ENCODE peak calls at places on chromosomes 5 and 9, in seven cellular contexts. One of them, this sample, is unnamed.

GRCh38 chr9:86893811-86894490 is 53.4 kb downstream of the GAS1 start:
- DNase-seq in astrocyte of the spinal cord: no peak
- DNase-seq in psoas muscle: no peak
- DNase-seq in choroid plexus epithelial cell: no peak
- DNase-seq in fibroblast of mammary gland: no peak
- DNase-seq in fibroblast of lung: no peak
- DNase-seq in suprapubic skin: no peak
- DNase-seq in this sample: peak; percentile 73

GRCh38 chr5:149005077-149005892 is 57.6 kb downstream of the SH3TC2 start:
- DNase-seq in suprapubic skin: no peak
- DNase-seq in choroid plexus epithelial cell: peak; percentile 62
- DNase-seq in astrocyte of the spinal cord: no peak
- DNase-seq in psoas muscle: no peak
- DNase-seq in fibroblast of mammary gland: peak; percentile 83
- DNase-seq in fibroblast of lung: peak; percentile 52
- DNase-seq in this sample: peak; percentile 93

GRCh38 chr5:131436081-131436480 is 172.2 kb downstream of the CDC42SE2 start:
- DNase-seq in suprapubic skin: no peak
- DNase-seq in choroid plexus epithelial cell: no peak
- DNase-seq in fibroblast of lung: no peak
- DNase-seq in psoas muscle: no peak
- DNase-seq in fibroblast of mammary gland: no peak
- DNase-seq in astrocyte of the spinal cord: no peak
- DNase-seq in this sample: no peak

GRCh38 chr9:105497704-105498103 is 49.9 kb downstream of the FSD1L start:
- DNase-seq in fibroblast of lung: no peak
- DNase-seq in fibroblast of mammary gland: no peak
- DNase-seq in suprapubic skin: no peak
- DNase-seq in astrocyte of the spinal cord: no peak
- DNase-seq in choroid plexus epithelial cell: no peak
- DNase-seq in psoas muscle: no peak
- DNase-seq in this sample: no peak

GRCh38 chr5:152634596-152634995 is 229.5 kb upstream of the NMUR2 start:
- DNase-seq in suprapubic skin: no peak
- DNase-seq in fibroblast of mammary gland: no peak
- DNase-seq in fibroblast of lung: no peak
- DNase-seq in choroid plexus epithelial cell: no peak
- DNase-seq in psoas muscle: no peak
- DNase-seq in astrocyte of the spinal cord: no peak
- DNase-seq in this sample: no peak

GRCh38 chr9:136052991-136053756 is 41.9 kb downstream of the NACC2 start:
- DNase-seq in astrocyte of the spinal cord: peak; percentile 31
- DNase-seq in fibroblast of lung: no peak
- DNase-seq in choroid plexus epithelial cell: no peak
- DNase-seq in psoas muscle: no peak
- DNase-seq in fibroblast of mammary gland: no peak
- DNase-seq in suprapubic skin: no peak
- DNase-seq in this sample: no peak

GRCh38 chr9:83199240-83199639 is 136.3 kb upstream of the RASEF start:
- DNase-seq in astrocyte of the spinal cord: peak; percentile 60
- DNase-seq in fibroblast of lung: peak; percentile 19
- DNase-seq in suprapubic skin: no peak
- DNase-seq in choroid plexus epithelial cell: peak; percentile 84
- DNase-seq in psoas muscle: no peak
- DNase-seq in fibroblast of mammary gland: peak; percentile 40
- DNase-seq in this sample: peak; percentile 37

GRCh38 chr9:108151161-108151586 is 661.6 kb upstream of the KLF4 start:
- DNase-seq in suprapubic skin: no peak
- DNase-seq in fibroblast of mammary gland: peak; percentile 89
- DNase-seq in psoas muscle: no peak
- DNase-seq in choroid plexus epithelial cell: peak; percentile 69
- DNase-seq in astrocyte of the spinal cord: peak; percentile 33
- DNase-seq in fibroblast of lung: peak; percentile 49
- DNase-seq in this sample: peak; percentile 80

GRCh38 chr9:89360465-89360864 is 42.2 kb downstream of the SECISBP2 start:
- DNase-seq in astrocyte of the spinal cord: no peak
- DNase-seq in choroid plexus epithelial cell: no peak
- DNase-seq in psoas muscle: no peak
- DNase-seq in fibroblast of lung: no peak
- DNase-seq in suprapubic skin: peak; percentile 44
- DNase-seq in fibroblast of mammary gland: no peak
- DNase-seq in this sample: no peak

GRCh38 chr5:57338849-57339340 is 143.7 kb downstream of the ACTBL2 start:
- DNase-seq in fibroblast of mammary gland: no peak
- DNase-seq in choroid plexus epithelial cell: no peak
- DNase-seq in suprapubic skin: no peak
- DNase-seq in fibroblast of lung: no peak
- DNase-seq in astrocyte of the spinal cord: no peak
- DNase-seq in psoas muscle: no peak
- DNase-seq in this sample: no peak

GRCh38 chr5:9540791-9541190 is 5.1 kb downstream of the SEMA5A start:
- DNase-seq in astrocyte of the spinal cord: peak; percentile 69
- DNase-seq in suprapubic skin: no peak
- DNase-seq in psoas muscle: no peak
- DNase-seq in fibroblast of lung: no peak
- DNase-seq in choroid plexus epithelial cell: peak; percentile 80
- DNase-seq in fibroblast of mammary gland: no peak
- DNase-seq in this sample: peak; percentile 47

GRCh38 chr5:15254607-15255006 is 245.4 kb upstream of the FBXL7 start:
- DNase-seq in choroid plexus epithelial cell: peak; percentile 95
- DNase-seq in psoas muscle: no peak
- DNase-seq in fibroblast of mammary gland: peak; percentile 40
- DNase-seq in suprapubic skin: no peak
- DNase-seq in astrocyte of the spinal cord: no peak
- DNase-seq in fibroblast of lung: peak; percentile 55
- DNase-seq in this sample: peak; percentile 76

GRCh38 chr9:93893899-93894690 is 61.1 kb downstream of the BARX1 start:
- DNase-seq in choroid plexus epithelial cell: no peak
- DNase-seq in fibroblast of mammary gland: no peak
- DNase-seq in astrocyte of the spinal cord: no peak
- DNase-seq in fibroblast of lung: no peak
- DNase-seq in suprapubic skin: peak; percentile 64
- DNase-seq in psoas muscle: peak; percentile 2
- DNase-seq in this sample: no peak

GRCh38 chr9:22238809-22239684 is 207.6 kb upstream of the DMRTA1 start:
- DNase-seq in fibroblast of mammary gland: peak; percentile 70
- DNase-seq in choroid plexus epithelial cell: peak; percentile 77
- DNase-seq in astrocyte of the spinal cord: peak; percentile 89
- DNase-seq in psoas muscle: no peak
- DNase-seq in suprapubic skin: no peak
- DNase-seq in fibroblast of lung: peak; percentile 74
- DNase-seq in this sample: peak; percentile 14

GRCh38 chr9:19630762-19631161 is 158.1 kb downstream of the SLC24A2 start:
- DNase-seq in psoas muscle: no peak
- DNase-seq in fibroblast of lung: no peak
- DNase-seq in astrocyte of the spinal cord: no peak
- DNase-seq in fibroblast of mammary gland: no peak
- DNase-seq in choroid plexus epithelial cell: no peak
- DNase-seq in suprapubic skin: no peak
- DNase-seq in this sample: no peak

GRCh38 chr9:68709291-68709970 is 4.4 kb downstream of the PIP5K1B start:
- DNase-seq in fibroblast of lung: no peak
- DNase-seq in astrocyte of the spinal cord: no peak
- DNase-seq in choroid plexus epithelial cell: no peak
- DNase-seq in fibroblast of mammary gland: no peak
- DNase-seq in suprapubic skin: no peak
- DNase-seq in psoas muscle: no peak
- DNase-seq in this sample: no peak

GRCh38 chr9:126533911-126534300 is 79.8 kb upstream of the LMX1B start:
- DNase-seq in fibroblast of lung: no peak
- DNase-seq in psoas muscle: no peak
- DNase-seq in fibroblast of mammary gland: no peak
- DNase-seq in astrocyte of the spinal cord: no peak
- DNase-seq in suprapubic skin: no peak
- DNase-seq in choroid plexus epithelial cell: no peak
- DNase-seq in this sample: no peak

GRCh38 chr9:99299214-99300102 is 77.4 kb downstream of the SEC61B start:
- DNase-seq in suprapubic skin: no peak
- DNase-seq in astrocyte of the spinal cord: peak; percentile 49
- DNase-seq in psoas muscle: no peak
- DNase-seq in fibroblast of mammary gland: peak; percentile 77
- DNase-seq in fibroblast of lung: peak; percentile 77
- DNase-seq in choroid plexus epithelial cell: peak; percentile 67
- DNase-seq in this sample: peak; percentile 88

GRCh38 chr5:152560508-152561137 is 155.5 kb upstream of the NMUR2 start:
- DNase-seq in astrocyte of the spinal cord: peak; percentile 62
- DNase-seq in psoas muscle: peak; percentile 50
- DNase-seq in choroid plexus epithelial cell: peak; percentile 55
- DNase-seq in fibroblast of mammary gland: peak; percentile 67
- DNase-seq in suprapubic skin: no peak
- DNase-seq in fibroblast of lung: peak; percentile 65
- DNase-seq in this sample: peak; percentile 36

GRCh38 chr9:14270358-14271077 is 43.4 kb downstream of the NFIB start:
- DNase-seq in fibroblast of lung: peak; percentile 57
- DNase-seq in suprapubic skin: no peak
- DNase-seq in choroid plexus epithelial cell: peak; percentile 62
- DNase-seq in astrocyte of the spinal cord: peak; percentile 51
- DNase-seq in psoas muscle: no peak
- DNase-seq in fibroblast of mammary gland: peak; percentile 77
- DNase-seq in this sample: peak; percentile 86

GRCh38 chr5:17340816-17341215 is 123.4 kb downstream of the BASP1 start:
- DNase-seq in astrocyte of the spinal cord: peak; percentile 52
- DNase-seq in fibroblast of mammary gland: peak; percentile 28
- DNase-seq in fibroblast of lung: peak; percentile 87
- DNase-seq in psoas muscle: no peak
- DNase-seq in choroid plexus epithelial cell: peak; percentile 94
- DNase-seq in suprapubic skin: no peak
- DNase-seq in this sample: no peak

GRCh38 chr9:108056083-108056804 is 566.7 kb upstream of the KLF4 start:
- DNase-seq in fibroblast of mammary gland: peak; percentile 89
- DNase-seq in astrocyte of the spinal cord: peak; percentile 39
- DNase-seq in choroid plexus epithelial cell: peak; percentile 54
- DNase-seq in suprapubic skin: no peak
- DNase-seq in fibroblast of lung: peak; percentile 39
- DNase-seq in psoas muscle: no peak
- DNase-seq in this sample: peak; percentile 82

GRCh38 chr5:154309361-154309725 is 118.8 kb downstream of the GALNT10 start:
- DNase-seq in fibroblast of lung: no peak
- DNase-seq in choroid plexus epithelial cell: peak; percentile 65
- DNase-seq in astrocyte of the spinal cord: peak; percentile 55
- DNase-seq in fibroblast of mammary gland: peak; percentile 22
- DNase-seq in suprapubic skin: no peak
- DNase-seq in psoas muscle: no peak
- DNase-seq in this sample: peak; percentile 29

GRCh38 chr5:122408592-122409219 is 96.7 kb downstream of the SNCAIP start:
- DNase-seq in choroid plexus epithelial cell: peak; percentile 6
- DNase-seq in fibroblast of mammary gland: no peak
- DNase-seq in astrocyte of the spinal cord: peak; percentile 42
- DNase-seq in psoas muscle: no peak
- DNase-seq in suprapubic skin: no peak
- DNase-seq in fibroblast of lung: no peak
- DNase-seq in this sample: no peak

GRCh38 chr5:116923344-116923743 is 348.7 kb upstream of the SEMA6A start:
- DNase-seq in fibroblast of lung: no peak
- DNase-seq in choroid plexus epithelial cell: no peak
- DNase-seq in suprapubic skin: no peak
- DNase-seq in astrocyte of the spinal cord: no peak
- DNase-seq in fibroblast of mammary gland: no peak
- DNase-seq in psoas muscle: no peak
- DNase-seq in this sample: no peak

DNA sequence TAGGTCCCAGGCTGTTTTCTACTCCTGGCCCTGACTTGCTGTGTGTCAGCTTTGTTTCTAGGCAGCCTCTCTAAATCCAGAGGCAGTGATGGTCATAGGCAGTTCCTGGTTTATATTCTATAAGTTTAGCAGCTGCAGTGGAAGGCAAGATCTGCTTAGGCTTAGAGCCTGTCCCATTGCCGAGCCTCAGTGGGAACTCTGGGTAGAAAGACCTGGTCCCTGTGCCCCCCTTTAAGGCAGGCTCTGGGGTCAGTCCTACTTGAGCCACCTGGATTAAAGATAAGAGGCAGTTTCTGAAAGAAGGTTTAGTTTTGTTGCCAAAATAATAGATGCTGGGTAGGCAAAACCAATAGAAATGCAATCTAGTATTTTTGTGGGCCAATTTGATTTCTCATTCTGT is 13.6 kb downstream of the MCCC2 start:
- DNase-seq in suprapubic skin: no peak
- DNase-seq in fibroblast of lung: no peak
- DNase-seq in psoas muscle: no peak
- DNase-seq in astrocyte of the spinal cord: no peak
- DNase-seq in choroid plexus epithelial cell: peak; percentile 14
- DNase-seq in fibroblast of mammary gland: peak; percentile 6
- DNase-seq in this sample: no peak
- H3K4me3 ChIP-seq in suprapubic skin: no peak overlapping the region
- H3K4me3 ChIP-seq in fibroblast of lung: no peak overlapping the region
- H3K4me3 ChIP-seq in psoas muscle: no peak overlapping the region
- H3K4me3 ChIP-seq in astrocyte of the spinal cord: no peak overlapping the region
- H3K4me3 ChIP-seq in choroid plexus epithelial cell: no peak overlapping the region
- H3K4me3 ChIP-seq in fibroblast of mammary gland: no peak overlapping the region
- H3K4me3 ChIP-seq in this sample: no peak overlapping the region

GRCh38 chr5:43564289-43564850 is 7.5 kb upstream of the PAIP1 start:
- DNase-seq in suprapubic skin: no peak
- DNase-seq in fibroblast of mammary gland: no peak
- DNase-seq in astrocyte of the spinal cord: no peak
- DNase-seq in choroid plexus epithelial cell: no peak
- DNase-seq in fibroblast of lung: no peak
- DNase-seq in psoas muscle: no peak
- DNase-seq in this sample: no peak
- TF ChIP-seq CTCF in suprapubic skin: no peak
- TF ChIP-seq CTCF in fibroblast of mammary gland: no peak
- TF ChIP-seq CTCF in astrocyte of the spinal cord: no peak
- TF ChIP-seq CTCF in choroid plexus epithelial cell: no peak
- TF ChIP-seq CTCF in fibroblast of lung: no peak
- TF ChIP-seq CTCF in psoas muscle: no peak
- TF ChIP-seq CTCF in this sample: no peak

DNA sequence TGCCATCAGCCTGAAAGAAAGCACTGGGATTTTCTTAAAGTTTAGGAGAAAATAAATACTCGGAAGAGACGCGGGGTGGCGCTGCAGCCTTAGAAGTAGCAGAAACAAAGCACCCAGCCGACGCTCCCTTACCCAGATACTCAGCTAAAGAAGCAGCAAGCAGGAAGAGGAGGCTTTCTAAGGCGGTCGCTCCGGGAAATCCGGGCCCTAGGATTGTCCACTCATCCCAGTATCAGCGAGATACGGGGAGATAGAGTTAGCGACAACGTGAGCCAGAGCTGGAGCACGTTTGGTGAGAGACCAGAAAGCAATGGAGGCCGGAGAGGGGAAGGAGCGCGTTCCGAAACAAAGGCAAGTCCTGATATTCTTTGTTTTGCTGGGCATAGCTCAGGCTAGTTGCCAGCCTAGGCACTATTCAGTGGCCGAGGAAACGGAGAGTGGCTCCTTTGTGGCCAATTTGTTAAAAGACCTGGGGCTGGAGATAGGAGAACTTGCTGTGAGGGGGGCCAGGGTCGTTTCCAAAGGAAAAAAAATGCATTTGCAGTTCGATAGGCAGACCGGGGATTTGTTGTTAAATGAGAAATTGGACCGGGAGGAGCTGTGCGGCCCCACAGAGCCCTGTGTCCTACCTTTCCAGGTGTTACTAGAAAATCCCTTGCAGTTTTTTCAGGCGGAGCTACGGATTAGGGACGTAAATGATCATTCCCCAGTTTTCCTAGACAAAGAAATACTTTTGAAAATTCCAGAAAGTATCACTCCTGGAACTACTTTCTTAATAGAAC is at the start of gene PCDHB2:
- DNase-seq in psoas muscle: peak; percentile 39
- DNase-seq in fibroblast of lung: peak; percentile 56
- DNase-seq in suprapubic skin: no peak
- DNase-seq in choroid plexus epithelial cell: peak; percentile 1
- DNase-seq in astrocyte of the spinal cord: peak; percentile 1
- DNase-seq in fibroblast of mammary gland: peak; percentile 53
- DNase-seq in this sample: peak; percentile 29
- H3K4me3 ChIP-seq in psoas muscle: peak within 1 kb of the TSS; percentile 55
- H3K4me3 ChIP-seq in fibroblast of lung: no peak within 1 kb of the TSS
- H3K4me3 ChIP-seq in suprapubic skin: peak within 1 kb of the TSS; percentile 39
- H3K4me3 ChIP-seq in choroid plexus epithelial cell: no peak within 1 kb of the TSS
- H3K4me3 ChIP-seq in astrocyte of the spinal cord: peak within 1 kb of the TSS; percentile 12
- H3K4me3 ChIP-seq in fibroblast of mammary gland: peak within 1 kb of the TSS; percentile 33
- H3K4me3 ChIP-seq in this sample: peak within 1 kb of the TSS; percentile 45

GRCh38 chr9:13122756-13123369 is 156.6 kb downstream of the MPDZ start:
- DNase-seq in fibroblast of lung: no peak
- DNase-seq in psoas muscle: no peak
- DNase-seq in suprapubic skin: no peak
- DNase-seq in choroid plexus epithelial cell: no peak
- DNase-seq in fibroblast of mammary gland: no peak
- DNase-seq in astrocyte of the spinal cord: no peak
- DNase-seq in this sample: no peak
- TF ChIP-seq CTCF in fibroblast of lung: no peak
- TF ChIP-seq CTCF in psoas muscle: no peak
- TF ChIP-seq CTCF in suprapubic skin: no peak
- TF ChIP-seq CTCF in choroid plexus epithelial cell: no peak
- TF ChIP-seq CTCF in fibroblast of mammary gland: no peak
- TF ChIP-seq CTCF in astrocyte of the spinal cord: no peak
- TF ChIP-seq CTCF in this sample: no peak

This sample was measured in foreskin fibroblast.